ENCODE peak calls at places on chromosomes 4 and X, in five cellular contexts. I is choroid plexus epithelial cell, B is neural progenitor cell, F is fibroblast of lung, J is upper lobe of right lung. M is an unnamed sample.

GRCh38 chr4:52701207-52701606 is 42.1 kb upstream of the USP46 start:
- DNase-seq in F (no peak), J (no peak), I (no peak), B (no peak), M (no peak)

GRCh38 chr4:47550899-47551548 is 65.9 kb downstream of the ATP10D start:
- DNase-seq in J (no peak), F (peak; percentile 42), B (no peak), I (peak; percentile 49), M (peak; percentile 16)

GRCh38 chr4:147756417-147756816 is 24.5 kb downstream of the ARHGAP10 start:
- DNase-seq in B (no peak), F (no peak), J (no peak), I (no peak), M (no peak)

GRCh38 chr4:30716671-30717207 is 3.4 kb upstream of the PCDH7 start:
- DNase-seq in F (peak; percentile 55), J (no peak), I (peak; percentile 49), B (no peak), M (peak; percentile 38)

GRCh38 chr4:17690135-17690534 is 75.7 kb downstream of the MED28 start:
- DNase-seq in J (no peak), I (no peak), B (no peak), F (no peak), M (no peak)

GRCh38 chrX:31423575-31424284 is 351.9 kb upstream of the FTHL17 start:
- DNase-seq in I (peak; percentile 80), F (peak; percentile 71), B (peak; percentile 60), J (no peak), M (peak; percentile 11)

GRCh38 chr4:73698217-73698616 is 42.2 kb upstream of the CXCL8 start:
- DNase-seq in B (peak; percentile 7), F (no peak), J (no peak), I (peak; percentile 90), M (peak; percentile 71)

GRCh38 chr4:40980318-40980883 is 230.6 kb downstream of the NSUN7 start:
- DNase-seq in I (no peak), F (no peak), J (no peak), B (peak; percentile 54), M (peak; percentile 52)

GRCh38 chr4:157128395-157128794 is 52.4 kb downstream of the GLRB start:
- DNase-seq in B (no peak), F (peak; percentile 63), J (no peak), I (peak; percentile 77), M (peak; percentile 68)

GRCh38 chr4:124278477-124278876 is 434.1 kb downstream of the ANKRD50 start:
- DNase-seq in F (peak; percentile 1), B (no peak), J (no peak), I (peak; percentile 63), M (peak; percentile 93)

DNA sequence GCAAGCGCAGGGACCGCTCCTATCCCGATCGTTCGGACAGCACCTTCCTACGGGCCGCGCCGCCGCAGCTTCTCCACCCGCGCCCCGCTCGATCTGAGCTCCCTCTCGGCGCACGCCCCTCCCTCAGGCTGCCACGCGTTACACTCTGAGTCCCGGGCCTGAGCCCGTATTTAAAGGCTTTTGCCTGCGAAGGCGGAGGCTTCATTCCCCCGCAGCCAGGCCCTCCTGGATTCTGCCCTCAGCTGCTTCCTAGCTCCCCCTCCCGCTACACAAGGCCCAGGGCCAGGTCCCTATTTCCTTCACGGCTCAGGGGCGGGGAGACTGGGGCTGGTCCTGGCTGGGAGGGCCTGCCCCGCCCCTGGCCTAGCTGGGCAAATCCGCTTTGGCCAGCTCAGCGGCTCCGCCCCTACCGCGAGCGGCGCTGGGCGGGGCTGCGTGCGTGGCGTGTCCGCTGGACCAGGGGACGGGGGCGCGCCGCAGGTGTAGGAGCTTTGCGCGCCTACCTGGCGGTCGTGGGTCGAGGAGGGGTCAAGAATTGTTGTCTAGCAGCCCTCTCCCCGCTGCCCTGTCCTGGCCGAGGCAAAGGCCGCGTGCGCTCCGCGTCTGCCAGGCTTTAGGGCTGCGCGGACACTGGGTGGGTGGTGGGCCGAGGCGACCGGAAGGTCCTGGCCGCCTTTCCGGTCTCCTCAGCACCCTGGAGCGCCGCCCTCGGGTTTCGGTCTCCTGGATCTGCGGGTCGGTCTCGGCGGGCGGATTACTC is at the start of gene UGDH:
- DNase-seq in F (peak; percentile 99), J (peak; percentile 98), B (peak; percentile 99), I (peak; percentile 99), M (peak; percentile 99)
- TF ChIP-seq CTCF in F (no peak), J (no peak), B (no peak), I (no peak), M (peak; percentile 2)

GRCh38 chr4:82890602-82890912 is 396 bp downstream of the SEC31A start:
- DNase-seq in F (no peak), B (no peak), I (peak; percentile 24), J (no peak), M (peak; percentile 53)

GRCh38 chr4:82891728-82892466 is 944 bp upstream of the SEC31A start:
- DNase-seq in J (no peak), B (peak; percentile 24), F (no peak), I (peak; percentile 54), M (peak; percentile 45)

GRCh38 chr4:82890913-82891727 is at the start of gene SEC31A:
- DNase-seq in J (peak; percentile 99), F (peak; percentile 92), B (peak; percentile 99), I (peak; percentile 95), M (peak; percentile 91)

GRCh38 chr4:82886145-82886942 is 4.6 kb downstream of the SEC31A start:
- DNase-seq in F (no peak), B (no peak), I (no peak), J (no peak), M (peak; percentile 35)

GRCh38 chr4:82889287-82889686 is 1.7 kb downstream of the SEC31A start:
- DNase-seq in I (no peak), J (no peak), B (no peak), F (no peak), M (no peak)
- H3K4me3 ChIP-seq in I (peak overlapping the region; percentile 94), J (peak overlapping the region; percentile 81), B (peak overlapping the region; percentile 84), F (peak overlapping the region; percentile 98), M (peak overlapping the region; percentile 92)

GRCh38 chrX:132730266-132730665 is 228.2 kb downstream of the HS6ST2 start:
- DNase-seq in F (no peak), J (no peak), I (no peak), B (no peak), M (no peak)
- TF ChIP-seq CTCF in F (no peak), J (no peak), I (no peak), B (no peak), M (no peak)

GRCh38 chr4:98838528-98838927 is 90.4 kb downstream of the EIF4E start:
- DNase-seq in J (no peak), F (peak; percentile 19), I (no peak), B (no peak), M (no peak)
- H3K4me3 ChIP-seq in J (no peak overlapping the region), F (no peak overlapping the region), I (no peak overlapping the region), B (no peak overlapping the region), M (no peak overlapping the region)